ENCODE peak calls at places on chromosomes 5 and 9, in four cellular contexts. One of them, this sample, is unnamed.

GRCh38 chr5:40717281-40717680 is 37.6 kb downstream of the PTGER4 start:
- DNase-seq in left lung: no peak
- DNase-seq in astrocyte of the spinal cord: peak; percentile 71
- DNase-seq in lower leg skin: no peak
- DNase-seq in this sample: peak; percentile 75

GRCh38 chr9:37302277-37302676 is 120.2 kb upstream of the GRHPR start:
- DNase-seq in astrocyte of the spinal cord: no peak
- DNase-seq in lower leg skin: no peak
- DNase-seq in left lung: no peak
- DNase-seq in this sample: peak; percentile 35

GRCh38 chr9:136658849-136659535 is 3.7 kb upstream of the EGFL7 start:
- DNase-seq in astrocyte of the spinal cord: no peak
- DNase-seq in lower leg skin: no peak
- DNase-seq in left lung: peak; percentile 32
- DNase-seq in this sample: no peak

GRCh38 chr9:23826120-23826629 is at the start of gene ELAVL2:
- DNase-seq in lower leg skin: peak; percentile 95
- DNase-seq in astrocyte of the spinal cord: peak; percentile 99
- DNase-seq in left lung: peak; percentile 73
- DNase-seq in this sample: peak; percentile 63

GRCh38 chr5:10842823-10843222 is 81.8 kb upstream of the DAP start:
- DNase-seq in left lung: no peak
- DNase-seq in astrocyte of the spinal cord: no peak
- DNase-seq in lower leg skin: no peak
- DNase-seq in this sample: no peak

GRCh38 chr5:32961066-32961429 is 249.9 kb downstream of the NPR3 start:
- DNase-seq in left lung: no peak
- DNase-seq in astrocyte of the spinal cord: no peak
- DNase-seq in lower leg skin: no peak
- DNase-seq in this sample: peak; percentile 75

GRCh38 chr5:74673011-74673790 is 11.8 kb upstream of the HEXB start:
- DNase-seq in lower leg skin: no peak
- DNase-seq in astrocyte of the spinal cord: peak; percentile 58
- DNase-seq in left lung: no peak
- DNase-seq in this sample: peak; percentile 80

GRCh38 chr5:98187945-98188344 is 585.5 kb upstream of the RGMB start:
- DNase-seq in left lung: no peak
- DNase-seq in astrocyte of the spinal cord: no peak
- DNase-seq in lower leg skin: no peak
- DNase-seq in this sample: peak; percentile 8

GRCh38 chr9:83231039-83231438 is 168.1 kb upstream of the RASEF start:
- DNase-seq in lower leg skin: no peak
- DNase-seq in astrocyte of the spinal cord: no peak
- DNase-seq in left lung: no peak
- DNase-seq in this sample: peak; percentile 15

GRCh38 chr5:160701403-160701802 is 150.6 kb downstream of the ATP10B start:
- DNase-seq in astrocyte of the spinal cord: no peak
- DNase-seq in lower leg skin: no peak
- DNase-seq in left lung: no peak
- DNase-seq in this sample: no peak

GRCh38 chr5:60577116-60577515 is 122.8 kb downstream of the DEPDC1B start:
- DNase-seq in lower leg skin: no peak
- DNase-seq in left lung: no peak
- DNase-seq in astrocyte of the spinal cord: peak; percentile 32
- DNase-seq in this sample: peak; percentile 52

GRCh38 chr5:93570294-93571110 is 10.5 kb downstream of the NR2F1-AS1 start:
- DNase-seq in astrocyte of the spinal cord: peak; percentile 23
- DNase-seq in left lung: no peak
- DNase-seq in lower leg skin: no peak
- DNase-seq in this sample: peak; percentile 66

GRCh38 chr5:141821430-141821925 is 56.7 kb downstream of the PCDH1 start:
- DNase-seq in astrocyte of the spinal cord: peak; percentile 69
- DNase-seq in lower leg skin: no peak
- DNase-seq in left lung: no peak
- DNase-seq in this sample: peak; percentile 81

GRCh38 chr5:172264814-172265213 is 18.8 kb downstream of the UBTD2 start:
- DNase-seq in lower leg skin: no peak
- DNase-seq in left lung: no peak
- DNase-seq in astrocyte of the spinal cord: no peak
- DNase-seq in this sample: no peak

GRCh38 chr5:58455066-58455465 is 4.8 kb downstream of the PLK2 start:
- DNase-seq in left lung: no peak
- DNase-seq in lower leg skin: no peak
- DNase-seq in astrocyte of the spinal cord: no peak
- DNase-seq in this sample: no peak

GRCh38 chr9:98539954-98540353 is 168.8 kb downstream of the GABBR2 start:
- DNase-seq in left lung: no peak
- DNase-seq in astrocyte of the spinal cord: peak; percentile 59
- DNase-seq in lower leg skin: no peak
- DNase-seq in this sample: peak; percentile 39

GRCh38 chr5:115366223-115366622 is 69.8 kb upstream of the CCDC112 start:
- DNase-seq in left lung: no peak
- DNase-seq in lower leg skin: no peak
- DNase-seq in astrocyte of the spinal cord: peak; percentile 89
- DNase-seq in this sample: peak; percentile 95

GRCh38 chr9:120875954-120876841 is 790 bp downstream of the PHF19 start:
- DNase-seq in left lung: peak; percentile 91
- DNase-seq in lower leg skin: peak; percentile 97
- DNase-seq in astrocyte of the spinal cord: peak; percentile 95
- DNase-seq in this sample: peak; percentile 81

GRCh38 chr9:136421791-136422190 is 11.3 kb downstream of the PMPCA start:
- DNase-seq in lower leg skin: no peak
- DNase-seq in left lung: no peak
- DNase-seq in astrocyte of the spinal cord: no peak
- DNase-seq in this sample: no peak

GRCh38 chr5:6383376-6383775 is 5.0 kb upstream of the MED10 start:
- DNase-seq in left lung: no peak
- DNase-seq in lower leg skin: peak; percentile 75
- DNase-seq in astrocyte of the spinal cord: no peak
- DNase-seq in this sample: no peak

GRCh38 chr5:1515921-1516571 is 7.7 kb downstream of the LPCAT1 start:
- DNase-seq in lower leg skin: peak; percentile 50
- DNase-seq in left lung: peak; percentile 39
- DNase-seq in astrocyte of the spinal cord: no peak
- DNase-seq in this sample: peak; percentile 51

GRCh38 chr5:19885040-19885824 is 102.8 kb downstream of the CDH18 start:
- DNase-seq in astrocyte of the spinal cord: no peak
- DNase-seq in left lung: no peak
- DNase-seq in lower leg skin: no peak
- DNase-seq in this sample: no peak

GRCh38 chr5:161372682-161373344 is 173.7 kb downstream of the GABRB2 start:
- DNase-seq in left lung: no peak
- DNase-seq in lower leg skin: no peak
- DNase-seq in astrocyte of the spinal cord: no peak
- DNase-seq in this sample: no peak

GRCh38 chr9:120571443-120572257 is 8.3 kb downstream of the CDK5RAP2 start:
- DNase-seq in lower leg skin: no peak
- DNase-seq in left lung: no peak
- DNase-seq in astrocyte of the spinal cord: peak; percentile 88
- DNase-seq in this sample: peak; percentile 9

GRCh38 chr9:116844621-116845020 is 157.5 kb downstream of the TRIM32 start:
- DNase-seq in left lung: no peak
- DNase-seq in lower leg skin: no peak
- DNase-seq in astrocyte of the spinal cord: no peak
- DNase-seq in this sample: no peak

GRCh38 chr9:70510157-70510770 is 95.8 kb upstream of the KLF9 start:
- DNase-seq in astrocyte of the spinal cord: no peak
- DNase-seq in lower leg skin: no peak
- DNase-seq in left lung: no peak
- DNase-seq in this sample: peak; percentile 55

GRCh38 chr5:56638061-56638621 is 177.2 kb upstream of the MAP3K1 start:
- DNase-seq in astrocyte of the spinal cord: no peak
- DNase-seq in lower leg skin: no peak
- DNase-seq in left lung: no peak
- DNase-seq in this sample: no peak

GRCh38 chr5:9046756-9047481 is 499.0 kb downstream of the SEMA5A start:
- DNase-seq in lower leg skin: no peak
- DNase-seq in left lung: no peak
- DNase-seq in astrocyte of the spinal cord: peak; percentile 65
- DNase-seq in this sample: peak; percentile 96

GRCh38 chr9:72983512-72984021 is 30.7 kb upstream of the ALDH1A1 start:
- DNase-seq in left lung: no peak
- DNase-seq in lower leg skin: no peak
- DNase-seq in astrocyte of the spinal cord: no peak
- DNase-seq in this sample: no peak

GRCh38 chr9:125749951-125750655 is 2.9 kb downstream of the PBX3 start:
- DNase-seq in left lung: no peak
- DNase-seq in lower leg skin: no peak
- DNase-seq in astrocyte of the spinal cord: peak; percentile 61
- DNase-seq in this sample: peak; percentile 72

GRCh38 chr5:59071755-59072549 is 489.1 kb downstream of the RAB3C start:
- DNase-seq in astrocyte of the spinal cord: no peak
- DNase-seq in lower leg skin: no peak
- DNase-seq in left lung: no peak
- DNase-seq in this sample: no peak

GRCh38 chr9:36946653-36947052 is 87.4 kb downstream of the PAX5 start:
- DNase-seq in lower leg skin: peak; percentile 48
- DNase-seq in astrocyte of the spinal cord: peak; percentile 13
- DNase-seq in left lung: no peak
- DNase-seq in this sample: no peak

GRCh38 chr5:128216860-128217531 is 133.4 kb downstream of the SLC12A2 start:
- DNase-seq in lower leg skin: no peak
- DNase-seq in astrocyte of the spinal cord: peak; percentile 99
- DNase-seq in left lung: no peak
- DNase-seq in this sample: peak; percentile 76

GRCh38 chr9:100443781-100444768 is 17.1 kb downstream of the MSANTD3 start:
- DNase-seq in astrocyte of the spinal cord: peak; percentile 17
- DNase-seq in lower leg skin: no peak
- DNase-seq in left lung: no peak
- DNase-seq in this sample: peak; percentile 56

GRCh38 chr9:91100878-91101450 is 260.8 kb downstream of the AUH start:
- DNase-seq in lower leg skin: peak; percentile 94
- DNase-seq in astrocyte of the spinal cord: peak; percentile 66
- DNase-seq in left lung: peak; percentile 50
- DNase-seq in this sample: peak; percentile 58

GRCh38 chr9:126637002-126637849 is 23.5 kb downstream of the LMX1B start:
- DNase-seq in astrocyte of the spinal cord: no peak
- DNase-seq in lower leg skin: no peak
- DNase-seq in left lung: no peak
- DNase-seq in this sample: no peak

GRCh38 chr5:161358446-161358845 is 188.1 kb downstream of the GABRB2 start:
- DNase-seq in lower leg skin: no peak
- DNase-seq in astrocyte of the spinal cord: no peak
- DNase-seq in left lung: no peak
- DNase-seq in this sample: no peak

GRCh38 chr5:106418196-106418595 is 1252.5 kb downstream of the EFNA5 start:
- DNase-seq in lower leg skin: no peak
- DNase-seq in astrocyte of the spinal cord: peak; percentile 82
- DNase-seq in left lung: no peak
- DNase-seq in this sample: peak; percentile 34

GRCh38 chr5:82234880-82235279 is 43.3 kb downstream of the RPS23 start:
- DNase-seq in left lung: no peak
- DNase-seq in astrocyte of the spinal cord: no peak
- DNase-seq in lower leg skin: no peak
- DNase-seq in this sample: no peak

GRCh38 chr9:106286249-106286648 is 576.7 kb upstream of the ZNF462 start:
- DNase-seq in lower leg skin: no peak
- DNase-seq in astrocyte of the spinal cord: peak; percentile 55
- DNase-seq in left lung: no peak
- DNase-seq in this sample: no peak
- TF ChIP-seq CTCF in lower leg skin: no peak
- TF ChIP-seq CTCF in astrocyte of the spinal cord: peak; percentile 34
- TF ChIP-seq CTCF in left lung: no peak
- TF ChIP-seq CTCF in this sample: peak; percentile 16

GRCh38 chr5:151357097-151357496 is 9.7 kb upstream of the SLC36A2 start:
- DNase-seq in astrocyte of the spinal cord: no peak
- DNase-seq in lower leg skin: no peak
- DNase-seq in left lung: no peak
- DNase-seq in this sample: no peak

GRCh38 chr5:151357792-151358191 is 10.4 kb upstream of the SLC36A2 start:
- DNase-seq in left lung: no peak
- DNase-seq in lower leg skin: no peak
- DNase-seq in astrocyte of the spinal cord: no peak
- DNase-seq in this sample: peak; percentile 4

GRCh38 chr5:151363673-151364072 is 16.3 kb upstream of the SLC36A2 start:
- DNase-seq in left lung: no peak
- DNase-seq in astrocyte of the spinal cord: no peak
- DNase-seq in lower leg skin: no peak
- DNase-seq in this sample: no peak

GRCh38 chr5:151362970-151363369 is 15.6 kb upstream of the SLC36A2 start:
- DNase-seq in astrocyte of the spinal cord: no peak
- DNase-seq in lower leg skin: no peak
- DNase-seq in left lung: no peak
- DNase-seq in this sample: no peak

GRCh38 chr5:151359391-151359790 is 12.0 kb upstream of the SLC36A2 start:
- DNase-seq in left lung: no peak
- DNase-seq in lower leg skin: no peak
- DNase-seq in astrocyte of the spinal cord: no peak
- DNase-seq in this sample: no peak
- TF ChIP-seq CTCF in left lung: no peak
- TF ChIP-seq CTCF in lower leg skin: no peak
- TF ChIP-seq CTCF in astrocyte of the spinal cord: no peak
- TF ChIP-seq CTCF in this sample: no peak

DNA sequence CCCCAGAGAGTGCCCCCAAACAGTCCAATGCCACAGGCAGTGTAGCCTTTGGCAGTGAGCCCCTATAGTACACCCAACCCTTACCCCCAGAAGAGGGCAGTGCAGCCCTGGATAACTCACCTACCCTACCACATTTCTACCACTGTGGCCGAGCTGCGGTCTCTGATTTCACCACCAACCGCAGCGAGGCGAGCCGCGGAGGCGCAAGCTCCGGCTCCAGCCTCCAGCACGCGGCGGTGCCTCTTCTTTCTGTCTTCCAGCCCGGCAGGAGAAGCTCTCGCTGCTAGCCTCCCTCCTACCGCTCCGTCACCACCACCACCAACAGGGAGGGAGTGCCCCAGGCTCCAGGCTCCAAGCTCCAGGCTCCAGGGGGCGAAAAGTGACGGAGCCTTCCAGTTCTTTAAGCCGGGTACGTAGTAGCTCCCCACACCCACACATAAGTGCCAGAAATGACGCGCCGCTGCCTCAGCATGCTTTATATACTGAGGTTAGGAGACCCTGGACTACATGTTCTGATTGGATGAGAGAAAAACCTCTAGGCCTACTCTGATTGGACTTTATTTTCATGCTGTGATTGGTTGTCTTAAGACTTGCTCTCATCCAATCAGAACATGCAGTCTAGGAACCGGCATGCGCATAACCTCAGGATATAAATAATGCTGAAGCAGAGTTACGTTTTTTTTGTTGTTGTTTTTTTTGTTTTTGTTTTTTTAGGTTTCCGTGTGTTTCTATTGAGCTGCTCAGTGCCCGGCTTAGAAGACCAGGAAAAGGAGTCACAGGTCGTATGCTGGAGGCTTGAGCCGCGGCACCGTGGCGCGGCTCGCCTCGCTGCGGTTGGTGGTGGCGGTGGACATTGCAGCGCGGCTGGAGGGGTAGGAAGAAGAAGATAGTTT is at the start of gene PCAT7:
- DNase-seq in left lung: no peak
- DNase-seq in astrocyte of the spinal cord: no peak
- DNase-seq in lower leg skin: no peak
- DNase-seq in this sample: peak; percentile 39
- TF ChIP-seq CTCF in left lung: peak; percentile 22
- TF ChIP-seq CTCF in astrocyte of the spinal cord: peak; percentile 15
- TF ChIP-seq CTCF in lower leg skin: no peak
- TF ChIP-seq CTCF in this sample: peak; percentile 41

GRCh38 chr9:5428794-5429528 is 8.8 kb downstream of the PLGRKT start:
- DNase-seq in astrocyte of the spinal cord: no peak
- DNase-seq in lower leg skin: no peak
- DNase-seq in left lung: no peak
- DNase-seq in this sample: no peak
- TF ChIP-seq CTCF in astrocyte of the spinal cord: no peak
- TF ChIP-seq CTCF in lower leg skin: no peak
- TF ChIP-seq CTCF in left lung: no peak
- TF ChIP-seq CTCF in this sample: peak; percentile 37

This sample was measured in choroid plexus epithelial cell.